ENCODE peak calls at places on chromosomes 12 and 14, in ten cellular contexts. G is Peyer's patch, H is right lobe of liver, O is A549, E is body of pancreas, N is prostate gland, P is HepG2, Z is thyroid gland, D is suprapubic skin, U is endothelial cell of umbilical vein. T is an unnamed sample. For H3K4me1, the result is how much of the 10 kb centered on the place peaks cover.

GRCh38 chr14:100900837-100901390 is 2.6 kb downstream of the RTL1 start:
- DNase-seq in U (peak), Z (no peak), E (peak), G (peak), H (peak), D (peak), O (peak), N (peak), P (peak), T (peak)

GRCh38 chr14:104341532-104342434 is 203.4 kb downstream of the KIF26A start:
- DNase-seq in O (peak), U (peak), Z (peak), G (peak), D (no peak), E (peak), N (no peak), P (peak), H (peak), T (peak)

GRCh38 chr12:59904874-59905521 is 309.2 kb downstream of the SLC16A7 start:
- DNase-seq in E (no peak), Z (no peak), O (no peak), P (no peak), N (no peak), H (no peak), U (no peak), D (no peak), G (no peak), T (no peak)

GRCh38 chr12:41264281-41264680 is 76.2 kb downstream of the PDZRN4 start:
- DNase-seq in H (no peak), E (no peak), G (no peak), D (no peak), N (no peak), U (peak), P (peak), Z (no peak), O (no peak), T (no peak)

GRCh38 chr12:75908961-75909699 is 122.4 kb downstream of the PHLDA1 start:
- DNase-seq in P (peak), N (peak), D (peak), G (peak), H (peak), E (peak), U (peak), O (no peak), Z (peak), T (peak)

GRCh38 chr12:52806169-52806811 is 7.6 kb downstream of the KRT4 start:
- DNase-seq in P (no peak), G (no peak), D (no peak), U (no peak), Z (no peak), E (no peak), N (no peak), H (no peak), O (no peak), T (no peak)

GRCh38 chr14:49636866-49637265 is 1.8 kb upstream of the DNAAF2 start:
- DNase-seq in P (no peak), N (no peak), H (no peak), Z (no peak), E (no peak), D (no peak), O (no peak), U (no peak), G (no peak), T (no peak)

GRCh38 chr12:68131867-68132414 is 27.6 kb downstream of the IFNG start:
- DNase-seq in H (no peak), P (no peak), D (no peak), G (no peak), U (no peak), N (no peak), O (no peak), E (no peak), Z (no peak), T (no peak)

GRCh38 chr12:62301080-62301798 is 41.0 kb downstream of the USP15 start:
- DNase-seq in D (no peak), N (no peak), E (no peak), H (no peak), U (no peak), O (no peak), P (no peak), Z (no peak), G (no peak), T (no peak)

GRCh38 chr12:50550530-50551223 is 45.9 kb downstream of the DIP2B start:
- DNase-seq in Z (no peak), G (no peak), O (no peak), H (no peak), D (no peak), P (no peak), E (no peak), N (no peak), U (peak), T (no peak)

GRCh38 chr12:6764011-6764828 is 1.9 kb upstream of the PTMS start:
- DNase-seq in O (peak), P (peak), D (peak), U (peak), G (peak), H (peak), N (peak), Z (peak), E (peak), T (peak)

GRCh38 chr12:55712700-55713415 is 3.0 kb upstream of the BLOC1S1 start:
- DNase-seq in Z (no peak), P (no peak), E (no peak), O (no peak), H (no peak), N (no peak), G (no peak), D (no peak), U (no peak), T (no peak)

GRCh38 chr12:55712154-55712553 is 3.7 kb upstream of the BLOC1S1 start:
- DNase-seq in P (no peak), D (no peak), U (no peak), O (no peak), E (no peak), Z (no peak), N (no peak), H (no peak), G (no peak), T (no peak)

GRCh38 chr12:55715169-55715764 is 579 bp upstream of the BLOC1S1 start:
- DNase-seq in G (no peak), D (no peak), P (no peak), E (no peak), O (peak), N (no peak), Z (no peak), H (no peak), U (no peak), T (no peak)

GRCh38 chr12:55715833-55716581 is at the start of gene BLOC1S1:
- DNase-seq in O (peak), H (peak), P (peak), N (peak), G (peak), U (peak), D (peak), E (peak), Z (peak), T (peak)

DNA sequence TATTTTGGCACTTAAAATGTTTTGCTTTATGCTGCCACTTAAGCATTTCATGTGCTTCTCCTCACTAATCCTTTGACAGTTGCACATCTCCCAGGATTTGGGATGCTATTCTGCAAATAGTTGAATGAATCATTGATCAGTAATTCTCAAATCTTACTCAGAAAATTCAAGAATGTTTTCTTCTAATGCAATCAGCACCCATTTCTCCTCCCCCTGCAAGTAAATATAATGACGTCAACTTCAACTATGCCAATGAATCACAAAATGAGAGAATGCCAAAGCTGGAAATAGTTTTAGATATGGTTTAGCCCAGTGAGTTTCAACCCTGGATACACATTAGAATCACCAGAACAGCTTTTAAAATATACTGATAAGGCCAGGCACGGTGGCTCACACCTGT is 2.1 kb upstream of the BLOC1S1 start:
- DNase-seq in Z (no peak), U (no peak), G (no peak), D (no peak), O (peak), E (no peak), P (no peak), H (no peak), N (no peak), T (no peak)
- H3K4me1 ChIP-seq in Z (under half), U (under half), G (under half), D (half or more), O (under half), E (under half), P (under half), H (half or more), N (under half), T (under half)

DNA sequence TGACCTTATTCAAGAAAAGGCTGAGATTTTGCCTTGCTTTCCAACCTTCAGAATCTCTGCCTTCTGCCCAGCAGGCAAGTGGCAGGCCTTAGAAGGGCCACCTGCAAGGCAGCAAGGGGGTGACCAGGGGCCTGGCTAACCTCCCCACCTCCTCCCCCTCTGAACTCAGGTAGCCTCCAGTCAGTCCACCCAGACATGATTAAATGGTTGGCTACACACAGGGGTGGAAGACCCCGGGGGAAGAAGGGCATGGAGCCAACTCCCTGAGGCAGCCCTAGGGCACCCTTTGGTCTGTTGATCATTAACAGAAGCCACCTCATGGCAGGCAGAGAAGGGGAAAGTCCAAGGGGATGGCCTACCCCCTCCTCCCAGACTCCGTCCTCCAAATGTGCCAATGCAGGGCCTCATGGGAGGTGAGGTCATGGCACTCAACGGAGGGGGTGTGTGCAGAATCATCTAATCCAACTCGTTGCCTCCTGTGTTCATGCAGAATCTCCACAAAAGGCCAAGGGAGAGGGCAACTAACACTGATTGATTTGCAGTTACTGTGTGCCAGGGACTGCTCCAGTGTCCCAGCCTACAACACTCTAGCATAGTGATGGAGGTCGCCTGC is 8.5 kb downstream of the ZFP36L1 start:
- DNase-seq in N (no peak), U (peak), H (peak), E (peak), O (peak), Z (peak), G (peak), P (peak), D (peak), T (peak)
- TF ChIP-seq POLR2A in N (no peak), U (no peak), H (peak), E (peak), O (no peak), Z (no peak), G (no peak), P (peak), D (no peak), T (peak)

GRCh38 chr14:57057803-57058202 is 210.9 kb downstream of the EXOC5 start:
- DNase-seq in N (no peak), Z (no peak), O (no peak), H (peak), P (no peak), E (peak), D (no peak), U (no peak), G (no peak), T (no peak)
- H3K4me1 ChIP-seq in N (under half), Z (under half), O (under half), H (under half), P (under half), E (under half), D (under half), U (under half), G (under half), T (under half)

GRCh38 chr12:124865728-124866127 is 2.1 kb upstream of the SCARB1 start:
- DNase-seq in O (no peak), U (no peak), E (no peak), D (no peak), P (no peak), N (no peak), Z (no peak), H (no peak), G (no peak), T (no peak)

GRCh38 chr12:124864326-124864752 is 675 bp upstream of the SCARB1 start:
- DNase-seq in U (no peak), G (no peak), P (no peak), N (no peak), Z (no peak), H (no peak), D (no peak), E (no peak), O (no peak), T (no peak)

GRCh38 chr12:124862768-124863408 is 776 bp downstream of the SCARB1 start:
- DNase-seq in O (peak), N (peak), G (peak), D (no peak), H (peak), U (peak), Z (peak), E (peak), P (no peak), T (peak)

GRCh38 chr12:124861898-124862676 is 1.6 kb downstream of the SCARB1 start:
- DNase-seq in G (no peak), Z (no peak), O (no peak), N (no peak), U (no peak), P (no peak), D (no peak), E (no peak), H (no peak), T (no peak)

DNA sequence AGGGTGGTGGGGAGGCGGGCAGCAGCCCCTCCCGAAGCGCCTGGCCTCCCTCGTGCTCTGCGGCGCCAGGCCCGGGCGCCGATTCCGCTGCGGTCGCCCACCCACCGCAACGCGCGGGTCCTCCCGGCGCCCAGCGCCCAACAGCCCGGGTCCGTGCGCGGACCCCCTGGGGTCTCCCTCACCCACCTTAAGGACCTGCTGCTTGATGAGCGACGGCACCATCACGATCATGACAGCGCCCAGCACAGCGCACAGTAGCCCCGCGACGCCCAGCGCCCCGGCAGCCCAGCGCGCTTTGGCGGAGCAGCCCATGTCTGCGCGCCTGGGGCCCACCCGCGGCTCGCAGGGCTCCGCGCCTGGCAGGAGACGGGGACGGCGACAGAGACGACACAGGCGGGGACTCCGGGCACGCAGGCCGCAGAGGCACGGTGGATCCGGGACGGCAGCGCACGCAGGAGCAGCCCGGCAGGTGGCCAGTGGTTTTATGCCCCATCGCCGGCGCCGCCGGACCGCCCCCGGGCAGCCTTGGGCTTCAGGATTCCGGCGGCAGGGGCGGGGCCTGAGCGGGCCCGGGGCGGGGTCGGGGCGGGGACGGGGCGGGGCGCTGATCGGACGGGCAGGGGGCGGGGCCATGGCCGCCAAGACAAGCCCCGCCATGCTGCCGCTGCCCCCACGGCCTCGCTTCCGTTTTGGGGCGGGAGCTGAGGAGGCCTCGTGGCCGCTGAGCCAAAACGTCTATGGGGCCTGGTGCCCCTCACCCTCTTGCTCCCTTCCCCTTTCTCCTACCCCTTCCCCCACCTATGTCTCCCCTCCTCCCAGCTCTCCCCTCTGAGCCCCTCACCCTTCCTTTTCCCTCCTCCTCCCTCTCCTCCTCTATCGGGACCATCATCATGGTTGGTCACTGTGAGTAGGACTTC is at the start of gene SCARB1:
- DNase-seq in H (peak), P (peak), O (peak), D (peak), E (peak), Z (peak), N (peak), G (peak), U (peak), T (peak)
- TF ChIP-seq POLR2A in H (peak), P (peak), O (peak), D (no peak), E (peak), Z (peak), N (peak), G (peak), U (peak), T (peak)

DNA sequence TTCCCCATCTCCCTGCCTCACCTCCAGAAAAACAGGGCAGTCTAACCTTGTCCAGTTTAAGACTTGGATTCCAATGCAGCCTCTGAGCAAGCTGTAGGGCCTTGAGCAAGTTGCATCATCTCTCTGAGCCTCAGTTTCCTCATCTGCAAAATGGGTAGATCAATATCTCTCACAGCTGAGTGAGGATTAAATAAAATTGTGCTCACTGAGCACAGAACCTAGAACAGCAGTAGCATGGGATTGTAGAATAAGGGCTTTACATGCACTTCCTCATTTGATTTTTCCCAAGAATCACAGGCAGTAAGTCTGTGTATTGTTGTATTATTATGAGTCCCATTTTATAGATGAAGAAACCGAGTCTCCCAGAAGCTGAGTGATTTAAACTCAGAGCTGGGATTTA is 2.0 kb downstream of the DTX1 start:
- DNase-seq in E (no peak), P (no peak), O (no peak), D (no peak), U (no peak), N (no peak), Z (no peak), H (no peak), G (no peak), T (no peak)
- H3K4me1 ChIP-seq in E (under half), P (under half), O (under half), D (under half), U (under half), N (under half), Z (under half), H (under half), G (under half), T (under half)

GRCh38 chr14:77037886-77038511 is 9.5 kb upstream of the IRF2BPL start:
- DNase-seq in G (peak), H (peak), P (no peak), D (no peak), Z (no peak), N (no peak), E (no peak), O (no peak), U (peak), T (peak)
- TF ChIP-seq POLR2A in G (no peak), H (no peak), P (no peak), D (no peak), Z (no peak), N (no peak), E (peak), O (no peak), U (peak), T (no peak)

DNA sequence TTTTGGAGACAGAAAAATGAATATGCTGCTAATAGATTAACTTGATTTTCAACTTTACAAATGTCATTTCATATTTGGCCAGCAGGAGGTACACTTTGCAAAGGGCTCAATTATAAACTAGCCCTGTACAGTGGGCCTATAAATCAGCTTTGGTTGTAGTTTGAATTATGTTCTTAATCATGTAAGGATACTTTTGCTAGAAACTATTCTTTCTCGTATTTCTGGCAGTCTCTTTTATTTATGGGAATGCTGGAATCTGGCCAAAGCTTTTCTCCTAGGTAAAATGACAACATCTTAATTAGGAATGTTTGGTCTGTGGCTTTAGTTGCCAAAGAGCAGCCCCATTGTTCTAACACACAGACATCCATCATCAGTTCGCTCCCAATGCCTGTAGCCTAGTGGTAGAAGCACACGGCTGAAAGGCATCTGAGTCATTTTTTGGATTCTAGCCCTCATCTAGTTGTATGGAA is 1322.3 kb upstream of the SEL1L start:
- DNase-seq in D (no peak), U (peak), E (no peak), O (no peak), N (peak), H (no peak), Z (no peak), G (no peak), P (no peak), T (no peak)
- H3K4me1 ChIP-seq in D (under half), U (under half), E (under half), O (under half), N (under half), H (under half), Z (under half), G (under half), P (under half), T (under half)